ENCODE peak calls at places on chromosomes 5 and 9, in four cellular contexts. One of them, this sample, is unnamed.

GRCh38 chr9:19875291-19875910 is 86.6 kb upstream of the SLC24A2 start:
- DNase-seq in transverse colon: no peak
- DNase-seq in adrenal gland: no peak
- DNase-seq in heart left ventricle: no peak
- DNase-seq in this sample: no peak

GRCh38 chr5:133926489-133926878 is 41.9 kb downstream of the C5orf15 start:
- DNase-seq in adrenal gland: no peak
- DNase-seq in heart left ventricle: no peak
- DNase-seq in transverse colon: no peak
- DNase-seq in this sample: no peak

GRCh38 chr5:117590944-117591343 is 1016.3 kb upstream of the SEMA6A start:
- DNase-seq in adrenal gland: no peak
- DNase-seq in heart left ventricle: no peak
- DNase-seq in transverse colon: no peak
- DNase-seq in this sample: no peak

GRCh38 chr9:96185518-96186156 is 116.3 kb downstream of the HSD17B3 start:
- DNase-seq in adrenal gland: no peak
- DNase-seq in heart left ventricle: no peak
- DNase-seq in transverse colon: no peak
- DNase-seq in this sample: no peak

GRCh38 chr5:153983885-153984284 is 54.8 kb downstream of the FAM114A2 start:
- DNase-seq in adrenal gland: no peak
- DNase-seq in heart left ventricle: no peak
- DNase-seq in transverse colon: no peak
- DNase-seq in this sample: no peak

GRCh38 chr5:96493189-96493790 is 60.2 kb upstream of the PCSK1 start:
- DNase-seq in transverse colon: no peak
- DNase-seq in adrenal gland: no peak
- DNase-seq in heart left ventricle: no peak
- DNase-seq in this sample: no peak

GRCh38 chr5:73158313-73158712 is 14.7 kb upstream of the TMEM174 start:
- DNase-seq in heart left ventricle: no peak
- DNase-seq in adrenal gland: no peak
- DNase-seq in transverse colon: no peak
- DNase-seq in this sample: no peak

GRCh38 chr5:76579166-76579765 is 43.9 kb downstream of the F2RL2 start:
- DNase-seq in adrenal gland: no peak
- DNase-seq in transverse colon: no peak
- DNase-seq in heart left ventricle: no peak
- DNase-seq in this sample: no peak

GRCh38 chr5:126965061-126965475 is 65.3 kb downstream of the MARCHF3 start:
- DNase-seq in adrenal gland: no peak
- DNase-seq in heart left ventricle: no peak
- DNase-seq in transverse colon: no peak
- DNase-seq in this sample: no peak

GRCh38 chr5:169009171-169009570 is 291.8 kb downstream of the SLIT3 start:
- DNase-seq in heart left ventricle: no peak
- DNase-seq in transverse colon: no peak
- DNase-seq in adrenal gland: peak
- DNase-seq in this sample: no peak

GRCh38 chr9:14310247-14310646 is 3.7 kb downstream of the NFIB start:
- DNase-seq in adrenal gland: no peak
- DNase-seq in transverse colon: no peak
- DNase-seq in heart left ventricle: no peak
- DNase-seq in this sample: no peak

GRCh38 chr5:102540251-102540812 is 41.5 kb upstream of the SLCO6A1 start:
- DNase-seq in heart left ventricle: no peak
- DNase-seq in adrenal gland: no peak
- DNase-seq in transverse colon: no peak
- DNase-seq in this sample: no peak

GRCh38 chr5:93107828-93108520 is 473.0 kb downstream of the NR2F1-AS1 start:
- DNase-seq in adrenal gland: no peak
- DNase-seq in transverse colon: no peak
- DNase-seq in heart left ventricle: no peak
- DNase-seq in this sample: no peak

DNA sequence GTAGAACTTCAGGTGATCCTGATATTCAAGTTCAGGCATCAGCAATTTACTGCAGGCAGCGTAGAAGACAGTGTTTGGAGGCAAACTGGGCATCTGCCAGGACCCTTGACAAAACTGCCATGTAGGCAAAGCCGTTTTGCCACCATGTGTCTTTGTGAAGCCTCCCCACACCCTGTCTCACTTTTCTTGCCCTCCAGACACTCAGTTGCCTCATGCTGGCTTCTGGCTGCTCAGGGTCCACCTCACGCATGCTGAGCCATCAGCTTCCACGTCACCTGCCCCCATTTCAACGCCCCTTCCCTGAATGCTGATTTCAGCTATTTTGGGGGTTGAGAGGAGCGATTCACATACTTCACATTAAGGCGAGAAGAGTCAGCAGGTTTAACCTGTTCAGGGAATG is 165.2 kb upstream of the KLF9 start:
- DNase-seq in transverse colon: no peak
- DNase-seq in heart left ventricle: no peak
- DNase-seq in adrenal gland: no peak
- DNase-seq in this sample: no peak
- TF ChIP-seq CTCF in transverse colon: no peak
- TF ChIP-seq CTCF in heart left ventricle: no peak
- TF ChIP-seq CTCF in adrenal gland: no peak
- TF ChIP-seq CTCF in this sample: no peak

DNA sequence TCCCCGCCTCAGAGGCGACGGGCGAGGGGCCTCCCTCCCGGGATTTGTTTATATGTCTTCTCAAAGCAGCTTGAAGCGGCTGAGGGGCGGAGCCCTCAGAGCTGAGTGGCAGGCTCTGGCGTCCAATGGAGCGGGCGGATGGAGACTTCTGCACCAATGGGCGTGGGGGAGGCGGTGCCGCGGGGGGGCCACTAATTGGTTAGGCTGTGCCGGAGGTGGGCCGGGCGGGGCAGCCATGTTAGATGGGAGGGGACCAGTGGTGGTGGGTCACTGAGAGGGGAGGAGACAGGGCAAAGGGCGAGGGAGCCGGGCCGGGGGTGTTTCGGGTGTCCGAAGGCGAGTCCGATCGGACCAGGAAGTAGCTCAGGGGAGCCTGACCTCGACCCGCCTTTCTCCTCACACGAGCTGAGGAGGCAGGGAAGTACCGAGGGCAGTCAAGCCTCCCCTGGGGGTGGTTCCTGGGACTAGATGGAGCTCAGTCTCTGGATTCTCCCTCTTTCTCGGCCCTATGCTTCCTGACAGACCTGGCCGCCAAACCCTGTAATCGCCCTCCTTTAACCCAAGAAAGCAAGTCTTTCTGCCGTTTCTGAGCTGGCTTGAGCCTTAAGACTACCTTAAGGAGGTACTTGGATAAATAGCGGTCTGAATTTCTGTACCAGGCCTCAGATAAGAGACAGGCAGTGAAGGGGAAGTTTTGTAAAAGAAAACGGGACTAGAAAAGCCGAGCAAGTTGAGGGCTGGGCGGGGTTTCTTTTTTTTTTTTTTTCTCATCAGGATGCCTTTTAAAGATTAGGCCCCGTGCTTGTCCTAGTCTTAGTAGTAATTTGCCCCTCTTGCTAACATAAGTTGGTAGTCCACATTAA is 1.1 kb downstream of the CREBRF start:
- DNase-seq in heart left ventricle: peak
- DNase-seq in transverse colon: peak
- DNase-seq in adrenal gland: peak
- DNase-seq in this sample: peak
- TF ChIP-seq POLR2A in heart left ventricle: no peak
- TF ChIP-seq POLR2A in transverse colon: peak
- TF ChIP-seq POLR2A in adrenal gland: peak
- TF ChIP-seq POLR2A in this sample: no peak

GRCh38 chr9:26727471-26727870 is 165.1 kb downstream of the CAAP1 start:
- DNase-seq in transverse colon: no peak
- DNase-seq in heart left ventricle: no peak
- DNase-seq in adrenal gland: no peak
- DNase-seq in this sample: no peak

GRCh38 chr9:26725573-26725972 is 167.0 kb downstream of the CAAP1 start:
- DNase-seq in adrenal gland: no peak
- DNase-seq in transverse colon: no peak
- DNase-seq in heart left ventricle: no peak
- DNase-seq in this sample: no peak

GRCh38 chr9:26722755-26723154 is 169.8 kb downstream of the CAAP1 start:
- DNase-seq in heart left ventricle: no peak
- DNase-seq in transverse colon: no peak
- DNase-seq in adrenal gland: no peak
- DNase-seq in this sample: no peak

GRCh38 chr9:26723486-26723885 is 169.1 kb downstream of the CAAP1 start:
- DNase-seq in transverse colon: peak
- DNase-seq in adrenal gland: peak
- DNase-seq in heart left ventricle: no peak
- DNase-seq in this sample: peak
- H3K4me3 ChIP-seq in transverse colon: no peak
- H3K4me3 ChIP-seq in adrenal gland: no peak
- H3K4me3 ChIP-seq in heart left ventricle: no peak
- H3K4me3 ChIP-seq in this sample: no peak

GRCh38 chr5:160672521-160672920 is 179.5 kb downstream of the ATP10B start:
- DNase-seq in heart left ventricle: no peak
- DNase-seq in adrenal gland: no peak
- DNase-seq in transverse colon: no peak
- DNase-seq in this sample: no peak

GRCh38 chr5:160675988-160676387 is 176.0 kb downstream of the ATP10B start:
- DNase-seq in transverse colon: no peak
- DNase-seq in heart left ventricle: no peak
- DNase-seq in adrenal gland: no peak
- DNase-seq in this sample: no peak
- TF ChIP-seq CTCF in transverse colon: no peak
- TF ChIP-seq CTCF in heart left ventricle: no peak
- TF ChIP-seq CTCF in adrenal gland: no peak
- TF ChIP-seq CTCF in this sample: no peak